ENCODE peak calls at places on chromosome 18, in seven cellular contexts. P, Y, H, W, R, G and L are unnamed samples.

GRCh38 chr18:46042571-46043123 is 29.4 kb downstream of the PSTPIP2 start:
- DNase-seq in P (no peak), Y (no peak), H (no peak), W (no peak), R (peak), G (no peak), L (peak)

GRCh38 chr18:10381951-10382350 is 72.5 kb upstream of the APCDD1 start:
- DNase-seq in P (no peak), Y (no peak), H (no peak), W (no peak), R (no peak), G (no peak), L (no peak)

GRCh38 chr18:49677762-49678398 is 116.0 kb downstream of the LIPG start:
- DNase-seq in P (no peak), Y (no peak), H (no peak), W (no peak), R (no peak), G (no peak), L (no peak)

GRCh38 chr18:686339-687111 is 25.9 kb downstream of the ENOSF1 start:
- DNase-seq in P (no peak), Y (no peak), H (no peak), W (no peak), R (no peak), G (no peak), L (no peak)

GRCh38 chr18:59814872-59815271 is 84.9 kb upstream of the PMAIP1 start:
- DNase-seq in P (no peak), Y (no peak), H (no peak), W (no peak), R (peak), G (no peak), L (peak)

GRCh38 chr18:8011906-8012305 is 444.8 kb downstream of the PTPRM start:
- DNase-seq in P (no peak), Y (no peak), H (no peak), W (no peak), R (no peak), G (no peak), L (no peak)

GRCh38 chr18:77234504-77235365 is 14.9 kb upstream of the GALR1 start:
- DNase-seq in P (no peak), Y (no peak), H (no peak), W (no peak), R (no peak), G (no peak), L (no peak)

GRCh38 chr18:57813245-57813644 is 10.1 kb upstream of the ATP8B1 start:
- DNase-seq in P (no peak), Y (no peak), H (no peak), W (no peak), R (peak), G (no peak), L (peak)

GRCh38 chr18:65288908-65289307 is 461.9 kb upstream of the CDH7 start:
- DNase-seq in P (no peak), Y (no peak), H (no peak), W (no peak), R (no peak), G (no peak), L (no peak)

GRCh38 chr18:58228176-58228575 is 184.2 kb downstream of the NEDD4L start:
- DNase-seq in P (no peak), Y (no peak), H (no peak), W (no peak), R (no peak), G (no peak), L (no peak)

GRCh38 chr18:181711-182110 is 23.4 kb downstream of the USP14 start:
- DNase-seq in P (no peak), Y (no peak), H (no peak), W (no peak), R (no peak), G (no peak), L (no peak)

GRCh38 chr18:53819174-53819573 is 405.3 kb downstream of the MBD2 start:
- DNase-seq in P (no peak), Y (no peak), H (no peak), W (peak), R (no peak), G (no peak), L (no peak)

GRCh38 chr18:71242981-71243380 is 954.1 kb downstream of the SOCS6 start:
- DNase-seq in P (no peak), Y (no peak), H (no peak), W (no peak), R (no peak), G (no peak), L (no peak)

GRCh38 chr18:66872277-66872676 is 268.4 kb upstream of the CDH19 start:
- DNase-seq in P (no peak), Y (no peak), H (no peak), W (no peak), R (no peak), G (no peak), L (no peak)

GRCh38 chr18:9918016-9918680 is 4.3 kb downstream of the VAPA start:
- DNase-seq in P (no peak), Y (no peak), H (no peak), W (no peak), R (peak), G (no peak), L (peak)

GRCh38 chr18:21293479-21293878 is 51.4 kb downstream of the GREB1L start:
- DNase-seq in P (no peak), Y (no peak), H (no peak), W (no peak), R (no peak), G (no peak), L (no peak)

GRCh38 chr18:59898609-59899297 is 1.0 kb upstream of the PMAIP1 start:
- DNase-seq in P (no peak), Y (no peak), H (no peak), W (no peak), R (peak), G (no peak), L (no peak)

GRCh38 chr18:21270453-21270852 is 28.4 kb downstream of the GREB1L start:
- DNase-seq in P (no peak), Y (no peak), H (no peak), W (no peak), R (no peak), G (no peak), L (no peak)

GRCh38 chr18:23856466-23857175 is 157.9 kb upstream of the TTC39C start:
- DNase-seq in P (no peak), Y (no peak), H (no peak), W (no peak), R (no peak), G (no peak), L (no peak)

DNA sequence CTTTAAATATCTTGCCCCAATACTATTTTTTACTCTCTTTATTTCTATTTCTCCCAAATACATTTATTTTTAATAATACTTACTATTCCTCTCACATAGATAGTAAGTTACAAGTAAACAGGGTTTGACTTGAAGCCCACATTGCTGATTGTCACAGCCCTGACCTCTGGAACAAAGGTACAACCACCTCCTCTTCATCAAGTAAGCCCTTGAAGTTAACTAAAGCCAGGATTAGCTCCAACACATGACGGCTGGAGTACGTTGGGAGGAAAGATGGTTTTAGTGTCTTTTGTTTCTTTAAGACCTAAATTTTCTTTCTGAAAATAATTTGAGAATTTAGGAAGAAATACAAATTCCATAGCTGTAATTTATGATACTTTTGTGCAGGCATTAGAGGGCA is 951 bp downstream of the MYOM1 start:
- DNase-seq in P (no peak), Y (no peak), H (no peak), W (no peak), R (no peak), G (no peak), L (no peak)
- H3K27ac ChIP-seq in P (no peak), Y (no peak), H (no peak), W (peak), R (no peak), G (no peak), L (no peak)

GRCh38 chr18:12890500-12890899 is 6.5 kb upstream of the PTPN2 start:
- DNase-seq in P (no peak), Y (no peak), H (no peak), W (no peak), R (no peak), G (no peak), L (no peak)
- TF ChIP-seq CTCF in P (no peak), Y (no peak), H (no peak), W (no peak), R (peak), G (no peak), L (no peak)

GRCh38 chr18:48274301-48274700 is 134.9 kb downstream of the ZBTB7C start:
- DNase-seq in P (no peak), Y (no peak), H (no peak), W (no peak), R (no peak), G (no peak), L (no peak)

GRCh38 chr18:48265328-48265727 is 143.9 kb downstream of the ZBTB7C start:
- DNase-seq in P (no peak), Y (no peak), H (no peak), W (no peak), R (no peak), G (no peak), L (no peak)

DNA sequence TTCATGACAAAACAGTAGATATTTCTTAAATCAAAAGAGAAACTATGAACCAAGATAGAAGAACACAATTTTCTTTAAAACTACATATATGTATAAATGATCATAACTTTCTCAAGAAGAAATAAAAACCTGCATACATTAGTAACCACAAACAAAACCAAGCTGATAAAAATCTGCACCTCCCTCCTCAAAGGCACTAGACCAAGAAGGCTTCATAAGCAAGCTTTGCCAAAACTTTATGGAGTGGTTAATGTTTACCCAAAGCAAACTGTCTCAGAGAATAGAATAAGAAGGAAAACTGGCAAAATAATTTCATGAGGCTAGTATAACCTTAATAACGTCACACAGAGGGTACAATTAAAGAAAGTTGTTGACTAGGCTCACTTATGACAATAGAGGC is 138.3 kb downstream of the ZBTB7C start:
- DNase-seq in P (no peak), Y (no peak), H (no peak), W (no peak), R (no peak), G (no peak), L (no peak)
- H3K27ac ChIP-seq in P (no peak), Y (no peak), H (no peak), W (no peak), R (no peak), G (no peak), L (no peak)

GRCh38 chr18:78982186-78982585 is 2.6 kb downstream of the SALL3 start:
- DNase-seq in P (no peak), Y (no peak), H (no peak), W (no peak), R (no peak), G (no peak), L (no peak)

GRCh38 chr18:78983530-78983929 is 3.9 kb downstream of the SALL3 start:
- DNase-seq in P (no peak), Y (no peak), H (no peak), W (no peak), R (no peak), G (no peak), L (no peak)

GRCh38 chr18:78984941-78985784 is 5.5 kb downstream of the SALL3 start:
- DNase-seq in P (peak), Y (no peak), H (no peak), W (no peak), R (no peak), G (no peak), L (peak)

GRCh38 chr18:78981652-78981955 is 2.0 kb downstream of the SALL3 start:
- DNase-seq in P (no peak), Y (no peak), H (no peak), W (no peak), R (no peak), G (no peak), L (no peak)

GRCh38 chr18:78986018-78986481 is 6.4 kb downstream of the SALL3 start:
- DNase-seq in P (no peak), Y (no peak), H (no peak), W (no peak), R (no peak), G (peak), L (no peak)
- TF ChIP-seq CTCF in P (no peak), Y (no peak), H (peak), W (peak), R (peak), G (peak), L (peak)

DNA sequence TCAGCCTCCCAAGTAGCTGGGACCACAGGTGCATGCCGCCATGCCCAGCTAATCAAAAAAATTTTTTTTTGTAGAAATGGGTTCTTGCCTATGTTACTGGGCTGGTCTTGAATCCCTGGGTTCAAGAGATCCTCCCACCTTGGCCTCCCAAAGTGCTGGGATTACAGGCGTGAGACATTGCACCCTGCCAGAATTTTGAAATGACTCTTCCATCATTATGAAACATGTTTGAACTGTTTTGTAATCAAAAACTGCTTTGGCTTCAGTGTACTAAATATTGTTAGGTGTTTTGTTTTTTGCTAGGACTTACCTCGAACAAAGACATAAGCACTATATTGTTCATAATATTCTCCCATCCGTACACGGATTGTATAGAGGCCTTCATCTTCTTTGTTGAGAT is 55.8 kb downstream of the MYOM1 start:
- DNase-seq in P (no peak), Y (no peak), H (no peak), W (no peak), R (no peak), G (no peak), L (no peak)
- H3K27ac ChIP-seq in P (no peak), Y (no peak), H (no peak), W (no peak), R (no peak), G (no peak), L (no peak)

GRCh38 chr18:47754311-47755101 is 176.0 kb downstream of the SMAD2 start:
- DNase-seq in P (peak), Y (peak), H (no peak), W (no peak), R (no peak), G (no peak), L (no peak)
- TF ChIP-seq CTCF in P (peak), Y (peak), H (peak), W (peak), R (peak), G (no peak), L (peak)

DNA sequence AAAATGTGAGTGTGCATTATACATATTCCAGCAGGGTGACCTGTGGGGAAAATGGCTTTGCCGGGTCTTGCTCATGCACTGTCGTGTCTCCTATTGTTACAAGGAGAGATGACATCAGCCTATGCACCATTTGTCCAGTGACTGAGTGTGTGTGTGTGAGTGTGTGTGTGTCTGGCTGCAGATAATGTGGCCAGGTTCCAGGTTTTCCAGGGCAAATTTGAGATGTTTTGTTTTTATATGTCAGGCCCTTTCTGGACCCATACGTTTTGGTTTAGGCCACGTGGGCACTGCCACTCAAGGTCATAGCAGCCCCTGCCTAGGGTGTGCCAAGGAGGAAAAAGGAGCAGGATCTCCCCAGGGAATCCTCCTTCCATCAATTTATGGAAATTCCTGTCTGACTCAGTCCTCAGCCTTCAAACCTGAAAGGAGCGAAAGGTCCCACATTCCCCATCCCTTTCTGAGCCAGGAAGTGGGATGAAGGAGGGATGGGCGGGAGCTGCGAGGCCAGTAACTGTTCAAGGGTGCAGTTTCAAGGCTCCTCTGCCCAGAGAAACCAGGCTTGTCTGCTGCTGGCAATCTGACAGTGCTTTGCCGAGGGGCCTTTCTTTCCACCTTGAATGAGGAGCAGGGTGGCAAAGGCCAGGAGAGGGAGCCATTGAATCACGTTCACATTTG is 93.0 kb upstream of the SMAD2 start:
- DNase-seq in P (peak), Y (no peak), H (no peak), W (peak), R (peak), G (peak), L (peak)
- H3K27ac ChIP-seq in P (peak), Y (no peak), H (no peak), W (no peak), R (peak), G (no peak), L (peak)

DNA sequence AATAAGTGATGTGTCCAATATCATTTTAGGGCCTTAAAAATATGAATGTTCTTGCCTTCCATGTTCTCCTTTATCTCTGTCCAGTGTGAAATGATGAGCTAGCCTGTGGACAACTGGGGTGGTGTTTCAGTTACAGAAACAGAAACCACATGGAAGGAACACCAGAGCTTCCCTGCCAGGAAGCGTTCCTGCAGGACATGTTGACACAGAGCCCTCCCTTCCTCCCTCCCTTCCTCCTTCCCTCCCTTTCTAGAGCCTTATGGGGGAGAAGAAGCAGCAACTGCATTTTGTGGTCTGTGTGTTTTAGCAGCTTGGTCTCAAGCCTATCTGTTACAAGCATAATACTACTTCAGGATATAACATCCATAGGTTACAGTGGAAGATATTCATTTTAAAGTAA is 539.7 kb upstream of the NETO1 start:
- DNase-seq in P (no peak), Y (no peak), H (no peak), W (peak), R (peak), G (no peak), L (no peak)
- TF ChIP-seq CTCF in P (no peak), Y (no peak), H (no peak), W (no peak), R (no peak), G (no peak), L (no peak)

GRCh38 chr18:63236417-63236816 is 83.2 kb downstream of the BCL2 start:
- DNase-seq in P (peak), Y (no peak), H (no peak), W (peak), R (no peak), G (no peak), L (no peak)
- H3K27ac ChIP-seq in P (no peak), Y (no peak), H (peak), W (no peak), R (no peak), G (peak), L (peak)